ENCODE peak calls at places on chromosomes 1 and 21, in four cellular contexts. One of them, this sample, is unnamed.

GRCh38 chr21:44370027-44370735 is 16.8 kb downstream of the TRPM2 start:
- DNase-seq in activated B cell treated with CpG ODN at 0.5 μM for 24 hours: no peak
- DNase-seq in germinal center: no peak
- DNase-seq in transverse colon: no peak
- DNase-seq in this sample: no peak

GRCh38 chr21:29299906-29300546 is 1.3 kb downstream of the BACH1 start:
- DNase-seq in activated B cell treated with CpG ODN at 0.5 μM for 24 hours: peak
- DNase-seq in germinal center: peak
- DNase-seq in transverse colon: peak
- DNase-seq in this sample: peak

GRCh38 chr1:220881918-220882891 is 3.0 kb downstream of the HLX start:
- DNase-seq in activated B cell treated with CpG ODN at 0.5 μM for 24 hours: no peak
- DNase-seq in germinal center: no peak
- DNase-seq in transverse colon: peak
- DNase-seq in this sample: peak

GRCh38 chr1:5551274-5551966 is 440.8 kb downstream of the NPHP4 start:
- DNase-seq in activated B cell treated with CpG ODN at 0.5 μM for 24 hours: no peak
- DNase-seq in germinal center: no peak
- DNase-seq in transverse colon: peak
- DNase-seq in this sample: no peak

GRCh38 chr1:209367031-209367813 is 216.3 kb upstream of the CAMK1G start:
- DNase-seq in activated B cell treated with CpG ODN at 0.5 μM for 24 hours: no peak
- DNase-seq in germinal center: no peak
- DNase-seq in transverse colon: no peak
- DNase-seq in this sample: no peak

GRCh38 chr1:183043254-183043653 is 20.0 kb downstream of the LAMC1 start:
- DNase-seq in activated B cell treated with CpG ODN at 0.5 μM for 24 hours: no peak
- DNase-seq in germinal center: no peak
- DNase-seq in transverse colon: no peak
- DNase-seq in this sample: no peak

GRCh38 chr21:41369105-41369914 is 7.5 kb downstream of the MX2 start:
- DNase-seq in activated B cell treated with CpG ODN at 0.5 μM for 24 hours: peak
- DNase-seq in germinal center: peak
- DNase-seq in transverse colon: no peak
- DNase-seq in this sample: peak

GRCh38 chr21:34243562-34243961 is 120.2 kb upstream of the KCNE2 start:
- DNase-seq in activated B cell treated with CpG ODN at 0.5 μM for 24 hours: no peak
- DNase-seq in germinal center: no peak
- DNase-seq in transverse colon: peak
- DNase-seq in this sample: no peak

GRCh38 chr1:100322436-100323211 is 29.7 kb upstream of the CDC14A start:
- DNase-seq in activated B cell treated with CpG ODN at 0.5 μM for 24 hours: no peak
- DNase-seq in germinal center: no peak
- DNase-seq in transverse colon: no peak
- DNase-seq in this sample: no peak

GRCh38 chr1:209766051-209766450 is 10.2 kb downstream of the TRAF3IP3 start:
- DNase-seq in activated B cell treated with CpG ODN at 0.5 μM for 24 hours: no peak
- DNase-seq in germinal center: no peak
- DNase-seq in transverse colon: no peak
- DNase-seq in this sample: no peak

GRCh38 chr21:43769325-43769958 is 6.7 kb downstream of the CSTB start:
- DNase-seq in activated B cell treated with CpG ODN at 0.5 μM for 24 hours: no peak
- DNase-seq in germinal center: no peak
- DNase-seq in transverse colon: no peak
- DNase-seq in this sample: no peak

GRCh38 chr21:34553199-34553952 is 41.4 kb upstream of the KCNE1 start:
- DNase-seq in activated B cell treated with CpG ODN at 0.5 μM for 24 hours: no peak
- DNase-seq in germinal center: no peak
- DNase-seq in transverse colon: no peak
- DNase-seq in this sample: no peak

GRCh38 chr1:213989071-213989739 is 1.4 kb downstream of the PROX1 start:
- DNase-seq in activated B cell treated with CpG ODN at 0.5 μM for 24 hours: no peak
- DNase-seq in germinal center: peak
- DNase-seq in transverse colon: no peak
- DNase-seq in this sample: no peak

GRCh38 chr1:187509091-187509490 is 680.3 kb downstream of the PLA2G4A start:
- DNase-seq in activated B cell treated with CpG ODN at 0.5 μM for 24 hours: no peak
- DNase-seq in germinal center: no peak
- DNase-seq in transverse colon: no peak
- DNase-seq in this sample: no peak

GRCh38 chr1:179369751-179370341 is 4.1 kb downstream of the AXDND1 start:
- DNase-seq in activated B cell treated with CpG ODN at 0.5 μM for 24 hours: no peak
- DNase-seq in germinal center: peak
- DNase-seq in transverse colon: peak
- DNase-seq in this sample: peak

GRCh38 chr1:113928950-113929749 is at the start of gene HIPK1:
- DNase-seq in activated B cell treated with CpG ODN at 0.5 μM for 24 hours: peak
- DNase-seq in germinal center: peak
- DNase-seq in transverse colon: peak
- DNase-seq in this sample: peak

GRCh38 chr1:220886470-220887201 is 7.4 kb downstream of the HLX start:
- DNase-seq in activated B cell treated with CpG ODN at 0.5 μM for 24 hours: no peak
- DNase-seq in germinal center: no peak
- DNase-seq in transverse colon: no peak
- DNase-seq in this sample: no peak

GRCh38 chr1:156123356-156124196 is 9.1 kb downstream of the LMNA start:
- DNase-seq in activated B cell treated with CpG ODN at 0.5 μM for 24 hours: peak
- DNase-seq in germinal center: no peak
- DNase-seq in transverse colon: peak
- DNase-seq in this sample: no peak

GRCh38 chr1:53160924-53161378 is 18.5 kb upstream of the SLC1A7 start:
- DNase-seq in activated B cell treated with CpG ODN at 0.5 μM for 24 hours: no peak
- DNase-seq in germinal center: no peak
- DNase-seq in transverse colon: no peak
- DNase-seq in this sample: no peak